ENCODE peak calls at places on chromosome 18, in nine cellular contexts. A, F, X, G, O, Q, B, L and K are unnamed samples.

GRCh38 chr18:39051013-39051412 is 1485.4 kb upstream of the CELF4 start:
- DNase-seq in L (no peak), F (no peak), G (no peak), B (no peak), A (no peak), X (no peak), Q (peak; percentile 12), O (no peak), K (no peak)

GRCh38 chr18:9095297-9096012 is 7.0 kb upstream of the NDUFV2 start:
- DNase-seq in X (no peak), G (no peak), A (no peak), Q (peak; percentile 59), O (peak; percentile 57), B (no peak), L (no peak), F (no peak), K (peak; percentile 30)

GRCh38 chr18:23825978-23826405 is 136.7 kb downstream of the LAMA3 start:
- DNase-seq in O (peak; percentile 94), G (no peak), Q (peak; percentile 85), L (peak; percentile 91), F (peak; percentile 52), X (peak; percentile 78), B (no peak), A (no peak), K (peak; percentile 22)

GRCh38 chr18:58140366-58141325 is 96.6 kb downstream of the NEDD4L start:
- DNase-seq in F (no peak), A (no peak), G (no peak), O (no peak), B (no peak), X (no peak), Q (no peak), L (no peak), K (no peak)

GRCh38 chr18:46246101-46246500 is 141.9 kb downstream of the HAUS1 start:
- DNase-seq in X (no peak), B (no peak), G (no peak), L (no peak), O (no peak), F (no peak), Q (no peak), A (no peak), K (no peak)

GRCh38 chr18:10270160-10270571 is 184.3 kb upstream of the APCDD1 start:
- DNase-seq in A (no peak), F (no peak), G (no peak), O (peak; percentile 89), X (no peak), L (no peak), B (no peak), Q (peak; percentile 18), K (no peak)

GRCh38 chr18:31512203-31512764 is 14.3 kb downstream of the DSG2 start:
- DNase-seq in X (peak; percentile 16), Q (peak; percentile 48), L (no peak), O (peak; percentile 71), A (no peak), B (no peak), F (no peak), G (no peak), K (peak; percentile 84)

GRCh38 chr18:8303151-8303770 is 306.0 kb upstream of the RAB12 start:
- DNase-seq in X (no peak), G (no peak), Q (no peak), L (no peak), A (no peak), F (no peak), B (no peak), O (no peak), K (no peak)

GRCh38 chr18:58162127-58162526 is 118.1 kb downstream of the NEDD4L start:
- DNase-seq in A (no peak), B (no peak), F (no peak), L (no peak), Q (no peak), G (no peak), O (no peak), X (no peak), K (no peak)

GRCh38 chr18:22666411-22666940 is 248.8 kb upstream of the CTAGE1 start:
- DNase-seq in X (no peak), L (no peak), A (no peak), Q (no peak), F (no peak), O (no peak), B (no peak), G (no peak), K (no peak)
- H3K4me3 ChIP-seq in X (no peak overlapping the region), L (no peak overlapping the region), A (no peak overlapping the region), Q (no peak overlapping the region), F (no peak overlapping the region), O (no peak overlapping the region), B (no peak overlapping the region), G (no peak overlapping the region), K (no peak overlapping the region)

GRCh38 chr18:37274309-37274987 is 291.1 kb downstream of the CELF4 start:
- DNase-seq in A (no peak), B (no peak), L (no peak), F (no peak), G (no peak), X (no peak), O (no peak), Q (no peak), K (no peak)
- H3K4me3 ChIP-seq in A (no peak overlapping the region), B (no peak overlapping the region), L (no peak overlapping the region), F (no peak overlapping the region), G (no peak overlapping the region), X (no peak overlapping the region), O (no peak overlapping the region), Q (no peak overlapping the region), K (no peak overlapping the region)

GRCh38 chr18:25233582-25234362 is 118.2 kb downstream of the ZNF521 start:
- DNase-seq in L (no peak), G (no peak), A (no peak), O (peak; percentile 77), B (peak; percentile 44), Q (peak; percentile 48), F (no peak), X (peak; percentile 33), K (no peak)
- H3K4me3 ChIP-seq in L (peak overlapping the region; percentile 52), G (no peak overlapping the region), A (no peak overlapping the region), O (no peak overlapping the region), B (peak overlapping the region; percentile 35), Q (peak overlapping the region; percentile 11), F (no peak overlapping the region), X (peak overlapping the region; percentile 12), K (no peak overlapping the region)

GRCh38 chr18:74803117-74803516 is 205.4 kb downstream of the ZNF407 start:
- DNase-seq in F (no peak), G (no peak), X (no peak), O (no peak), A (no peak), B (no peak), Q (no peak), L (no peak), K (no peak)

GRCh38 chr18:74803769-74804168 is 206.1 kb downstream of the ZNF407 start:
- DNase-seq in Q (peak; percentile 36), O (peak; percentile 56), A (no peak), B (no peak), G (no peak), F (no peak), L (no peak), X (no peak), K (no peak)

GRCh38 chr18:74804677-74805076 is 207.0 kb downstream of the ZNF407 start:
- DNase-seq in Q (no peak), X (no peak), B (no peak), O (no peak), G (no peak), A (no peak), L (no peak), F (no peak), K (no peak)

GRCh38 chr18:74806073-74806472 is 208.4 kb downstream of the ZNF407 start:
- DNase-seq in X (no peak), Q (no peak), F (no peak), L (no peak), A (no peak), G (no peak), B (no peak), O (no peak), K (peak; percentile 63)

DNA sequence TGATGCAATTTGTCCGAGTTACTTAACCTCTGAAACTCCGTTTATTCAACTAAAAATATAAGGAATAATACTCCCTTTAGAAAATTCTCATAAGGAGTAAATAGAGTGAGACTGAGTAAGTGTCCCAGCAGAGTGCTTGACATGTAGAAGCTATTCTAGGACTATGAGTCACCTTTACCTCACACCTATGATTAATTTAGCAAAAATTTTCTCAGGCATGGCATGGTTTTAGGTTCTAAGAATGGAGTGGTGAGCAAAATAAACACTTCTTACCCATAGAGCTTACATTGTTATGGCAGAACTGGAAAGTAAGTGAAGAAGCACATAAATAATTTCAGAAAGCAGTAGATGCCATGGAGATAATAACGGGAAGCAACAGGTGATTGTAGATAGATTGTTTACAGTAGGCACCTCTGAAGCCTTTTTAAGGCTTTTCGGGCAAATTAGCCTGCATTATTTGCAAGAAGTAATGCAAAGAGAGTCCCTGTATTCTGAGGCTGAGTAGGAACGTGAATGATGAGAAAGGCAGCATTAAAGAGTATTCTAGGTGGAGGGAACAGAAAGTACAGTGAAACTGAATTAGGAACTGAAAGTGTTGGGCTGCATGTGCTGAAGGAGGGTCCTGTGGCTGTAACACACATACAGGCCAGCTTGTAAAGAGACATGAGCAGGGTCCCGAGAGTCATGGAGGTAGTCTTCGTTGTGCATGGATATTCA is 209.2 kb downstream of the ZNF407 start:
- DNase-seq in O (peak; percentile 52), L (no peak), B (peak; percentile 73), G (no peak), F (no peak), Q (peak; percentile 75), X (peak; percentile 52), A (no peak), K (no peak)
- H3K4me3 ChIP-seq in O (no peak overlapping the region), L (no peak overlapping the region), B (no peak overlapping the region), G (no peak overlapping the region), F (no peak overlapping the region), Q (no peak overlapping the region), X (no peak overlapping the region), A (no peak overlapping the region), K (no peak overlapping the region)

GRCh38 chr18:63301458-63301857 is 18.1 kb downstream of the BCL2 start:
- DNase-seq in B (no peak), G (no peak), X (no peak), O (peak; percentile 27), L (peak; percentile 77), F (no peak), Q (no peak), A (no peak), K (no peak)
- H3K4me3 ChIP-seq in B (no peak overlapping the region), G (no peak overlapping the region), X (no peak overlapping the region), O (no peak overlapping the region), L (no peak overlapping the region), F (no peak overlapping the region), Q (no peak overlapping the region), A (no peak overlapping the region), K (no peak overlapping the region)